ENCODE peak calls at places on chromosomes 5 and 9, in nine cellular contexts. One of them, this sample, is unnamed.

GRCh38 chr9:132878695-132879064 is at the start of gene SPACA9:
- DNase-seq in HuH-7.5: peak
- DNase-seq in AG04450: no peak
- DNase-seq in G401: peak
- DNase-seq in aorta: peak
- DNase-seq in GM03348: peak
- DNase-seq in AG09309: no peak
- DNase-seq in Caki2: peak
- DNase-seq in stimulated activated CD4-positive, alpha-beta T cell treated with anti-CD3 and anti-CD28 coated beads, Interleukin-4, amount 100 ng/mL, for 24 hours: peak
- DNase-seq in this sample: peak

GRCh38 chr9:134442087-134442470 is 115.8 kb downstream of the RXRA start:
- DNase-seq in HuH-7.5: no peak
- DNase-seq in AG04450: no peak
- DNase-seq in G401: no peak
- DNase-seq in aorta: no peak
- DNase-seq in GM03348: no peak
- DNase-seq in AG09309: no peak
- DNase-seq in Caki2: no peak
- DNase-seq in stimulated activated CD4-positive, alpha-beta T cell treated with anti-CD3 and anti-CD28 coated beads, Interleukin-4, amount 100 ng/mL, for 24 hours: no peak
- DNase-seq in this sample: no peak

GRCh38 chr5:105903069-105903468 is 1767.7 kb downstream of the EFNA5 start:
- DNase-seq in HuH-7.5: no peak
- DNase-seq in AG04450: no peak
- DNase-seq in G401: no peak
- DNase-seq in aorta: no peak
- DNase-seq in GM03348: peak
- DNase-seq in AG09309: no peak
- DNase-seq in Caki2: no peak
- DNase-seq in stimulated activated CD4-positive, alpha-beta T cell treated with anti-CD3 and anti-CD28 coated beads, Interleukin-4, amount 100 ng/mL, for 24 hours: no peak
- DNase-seq in this sample: no peak

GRCh38 chr5:68033961-68034581 is 181.5 kb upstream of the PIK3R1 start:
- DNase-seq in HuH-7.5: no peak
- DNase-seq in AG04450: peak
- DNase-seq in G401: peak
- DNase-seq in aorta: peak
- DNase-seq in GM03348: peak
- DNase-seq in AG09309: no peak
- DNase-seq in Caki2: no peak
- DNase-seq in stimulated activated CD4-positive, alpha-beta T cell treated with anti-CD3 and anti-CD28 coated beads, Interleukin-4, amount 100 ng/mL, for 24 hours: no peak
- DNase-seq in this sample: no peak

GRCh38 chr5:149917073-149917676 is 27.4 kb downstream of the PDE6A start:
- DNase-seq in HuH-7.5: no peak
- DNase-seq in AG04450: no peak
- DNase-seq in G401: no peak
- DNase-seq in aorta: no peak
- DNase-seq in GM03348: no peak
- DNase-seq in AG09309: no peak
- DNase-seq in Caki2: no peak
- DNase-seq in stimulated activated CD4-positive, alpha-beta T cell treated with anti-CD3 and anti-CD28 coated beads, Interleukin-4, amount 100 ng/mL, for 24 hours: no peak
- DNase-seq in this sample: no peak

GRCh38 chr9:132283165-132283564 is 71.6 kb downstream of the SETX start:
- DNase-seq in HuH-7.5: no peak
- DNase-seq in AG04450: no peak
- DNase-seq in G401: no peak
- DNase-seq in aorta: no peak
- DNase-seq in GM03348: no peak
- DNase-seq in AG09309: no peak
- DNase-seq in Caki2: peak
- DNase-seq in stimulated activated CD4-positive, alpha-beta T cell treated with anti-CD3 and anti-CD28 coated beads, Interleukin-4, amount 100 ng/mL, for 24 hours: no peak
- DNase-seq in this sample: no peak

GRCh38 chr9:13110766-13111400 is 168.6 kb downstream of the MPDZ start:
- DNase-seq in HuH-7.5: no peak
- DNase-seq in AG04450: no peak
- DNase-seq in G401: peak
- DNase-seq in aorta: peak
- DNase-seq in GM03348: no peak
- DNase-seq in AG09309: peak
- DNase-seq in Caki2: no peak
- DNase-seq in stimulated activated CD4-positive, alpha-beta T cell treated with anti-CD3 and anti-CD28 coated beads, Interleukin-4, amount 100 ng/mL, for 24 hours: no peak
- DNase-seq in this sample: no peak

GRCh38 chr5:130529111-130529510 is 624.8 kb downstream of the CHSY3 start:
- DNase-seq in HuH-7.5: no peak
- DNase-seq in AG04450: no peak
- DNase-seq in G401: no peak
- DNase-seq in aorta: no peak
- DNase-seq in GM03348: no peak
- DNase-seq in AG09309: no peak
- DNase-seq in Caki2: no peak
- DNase-seq in stimulated activated CD4-positive, alpha-beta T cell treated with anti-CD3 and anti-CD28 coated beads, Interleukin-4, amount 100 ng/mL, for 24 hours: no peak
- DNase-seq in this sample: no peak

GRCh38 chr9:86626802-86627201 is 272.6 kb upstream of the TUT7 start:
- DNase-seq in HuH-7.5: no peak
- DNase-seq in AG04450: no peak
- DNase-seq in G401: no peak
- DNase-seq in aorta: no peak
- DNase-seq in GM03348: no peak
- DNase-seq in AG09309: no peak
- DNase-seq in Caki2: no peak
- DNase-seq in stimulated activated CD4-positive, alpha-beta T cell treated with anti-CD3 and anti-CD28 coated beads, Interleukin-4, amount 100 ng/mL, for 24 hours: no peak
- DNase-seq in this sample: no peak

This sample was measured in RCC 7860.